ENCODE peak calls at places on chromosomes 12 and 14, in four cellular contexts. M is osteocyte, C is nucleus accumbens, U is sciatic nerve. D is an unnamed sample.

GRCh38 chr14:80996049-80996901 is 40.9 kb downstream of the TSHR start:
- DNase-seq in M (no peak), C (no peak), U (no peak), D (no peak)

GRCh38 chr14:106459971-106460730 is 933.8 kb downstream of the TMEM121 start:
- DNase-seq in M (no peak), C (no peak), U (no peak), D (no peak)

GRCh38 chr12:105805730-105806390 is 332.9 kb downstream of the NUAK1 start:
- DNase-seq in M (no peak), C (no peak), U (no peak), D (no peak)

GRCh38 chr14:104382361-104383087 is 197.0 kb upstream of the C14orf180 start:
- DNase-seq in M (no peak), C (no peak), U (peak), D (no peak)

GRCh38 chr12:11687538-11687937 is 38.1 kb downstream of the ETV6 start:
- DNase-seq in M (no peak), C (no peak), U (no peak), D (no peak)

GRCh38 chr12:6186114-6186827 is 13.9 kb upstream of the CD9 start:
- DNase-seq in M (no peak), C (no peak), U (no peak), D (no peak)

GRCh38 chr12:27971606-27972005 is 927 bp downstream of the PTHLH start:
- DNase-seq in M (no peak), C (no peak), U (no peak), D (no peak)

GRCh38 chr12:96041181-96041580 is 5.8 kb upstream of the LTA4H start:
- DNase-seq in M (no peak), C (no peak), U (no peak), D (no peak)

GRCh38 chr14:61126083-61126962 is 145.3 kb downstream of the SLC38A6 start:
- DNase-seq in M (no peak), C (no peak), U (no peak), D (no peak)

GRCh38 chr14:86646688-86647687 is 1117.0 kb downstream of the FLRT2 start:
- DNase-seq in M (no peak), C (no peak), U (no peak), D (no peak)

GRCh38 chr12:111672822-111673381 is 12.9 kb downstream of the BRAP start:
- DNase-seq in M (no peak), C (no peak), U (no peak), D (no peak)

GRCh38 chr14:23076785-23077408 is 18.0 kb downstream of the ACIN1 start:
- DNase-seq in M (no peak), C (no peak), U (no peak), D (no peak)

GRCh38 chr12:57767876-57768275 is 998 bp upstream of the CYP27B1 start:
- DNase-seq in M (no peak), C (no peak), U (no peak), D (no peak)

GRCh38 chr12:127297327-127297726 is 969.6 kb upstream of the TMEM132C start:
- DNase-seq in M (peak), C (no peak), U (no peak), D (no peak)

GRCh38 chr12:1845010-1845409 is 24.6 kb downstream of the LRTM2 start:
- DNase-seq in M (no peak), C (no peak), U (no peak), D (no peak)

GRCh38 chr12:54019924-54020586 is 8.2 kb upstream of the HOXC6 start:
- DNase-seq in M (no peak), C (no peak), U (no peak), D (no peak)

GRCh38 chr14:85532981-85533820 is 3.3 kb downstream of the FLRT2 start:
- DNase-seq in M (peak), C (peak), U (peak), D (peak)

GRCh38 chr14:22450266-22450665 is 138.8 kb downstream of the DAD1 start:
- DNase-seq in M (no peak), C (no peak), U (no peak), D (no peak)

GRCh38 chr12:64922853-64923252 is 98.4 kb downstream of the TBC1D30 start:
- DNase-seq in M (no peak), C (no peak), U (no peak), D (no peak)

GRCh38 chr12:21301-22189 is 45.0 kb upstream of the IQSEC3 start:
- DNase-seq in M (peak), C (no peak), U (no peak), D (no peak)

GRCh38 chr12:3670083-3670620 is 82.8 kb downstream of the CRACR2A start:
- DNase-seq in M (no peak), C (no peak), U (no peak), D (no peak)

GRCh38 chr14:105917933-105918436 is 391.6 kb downstream of the TMEM121 start:
- DNase-seq in M (no peak), C (no peak), U (no peak), D (peak)

GRCh38 chr14:64467131-64467530 is 1.8 kb downstream of the AKAP5 start:
- DNase-seq in M (no peak), C (no peak), U (no peak), D (no peak)

GRCh38 chr14:100092832-100093231 is 27.6 kb downstream of the EVL start:
- DNase-seq in M (no peak), C (no peak), U (no peak), D (no peak)

GRCh38 chr12:32501835-32502333 is 102.5 kb downstream of the FGD4 start:
- DNase-seq in M (no peak), C (peak), U (no peak), D (no peak)

GRCh38 chr12:94710933-94711332 is 60.6 kb upstream of the TMCC3 start:
- DNase-seq in M (no peak), C (no peak), U (no peak), D (peak)

GRCh38 chr12:14416658-14417057 is 51.2 kb downstream of the ATF7IP start:
- DNase-seq in M (no peak), C (no peak), U (no peak), D (no peak)

D was measured in mucosa of descending colon.